ENCODE peak calls at places on chromosomes 3 and 15, in five cellular contexts. L, W, F, N and P are unnamed samples.

GRCh38 chr3:18389108-18389733 is 35.9 kb downstream of the SATB1 start:
- DNase-seq in L (no peak), F (peak; percentile 16), W (peak; percentile 25), N (no peak), P (no peak)

GRCh38 chr3:42875325-42876151 is at the start of gene CYP8B1:
- DNase-seq in F (no peak), L (no peak), W (no peak), N (no peak), P (no peak)

GRCh38 chr3:172751188-172751571 is 654 bp downstream of the ECT2 start:
- DNase-seq in N (no peak), W (no peak), F (peak; percentile 46), L (no peak), P (no peak)

GRCh38 chr3:155356594-155357370 is 63.3 kb upstream of the STRIT1 start:
- DNase-seq in L (no peak), N (no peak), F (no peak), W (no peak), P (no peak)

GRCh38 chr3:197749315-197749600 is 425 bp upstream of the FYTTD1 start:
- DNase-seq in N (no peak), W (no peak), F (peak; percentile 73), L (no peak), P (peak; percentile 60)

GRCh38 chr3:123841476-123842238 is 42.5 kb downstream of the MYLK start:
- DNase-seq in F (no peak), N (no peak), W (no peak), L (no peak), P (no peak)

GRCh38 chr3:134231131-134231530 is 19.5 kb downstream of the RYK start:
- DNase-seq in L (no peak), F (no peak), W (no peak), N (no peak), P (no peak)

GRCh38 chr3:105781871-105782270 is 86.9 kb downstream of the CBLB start:
- DNase-seq in N (no peak), W (no peak), L (no peak), F (no peak), P (no peak)

GRCh38 chr15:35705885-35706590 is 160.1 kb upstream of the DPH6 start:
- DNase-seq in L (no peak), W (no peak), N (no peak), F (no peak), P (no peak)

GRCh38 chr3:111809196-111809595 is 49.9 kb upstream of the PHLDB2 start:
- DNase-seq in F (no peak), L (no peak), N (no peak), W (no peak), P (no peak)

GRCh38 chr3:159252772-159253384 is 451.0 kb downstream of the MFSD1 start:
- DNase-seq in L (no peak), F (peak; percentile 66), W (peak; percentile 8), N (peak; percentile 35), P (no peak)

GRCh38 chr3:155233213-155233612 is 60.3 kb downstream of the STRIT1 start:
- DNase-seq in N (peak; percentile 96), L (no peak), F (no peak), W (no peak), P (peak; percentile 83)

GRCh38 chr15:57334257-57334656 is 42.0 kb upstream of the CGNL1 start:
- DNase-seq in N (no peak), L (no peak), W (no peak), F (no peak), P (no peak)

GRCh38 chr3:19471147-19471546 is 322.8 kb downstream of the KCNH8 start:
- DNase-seq in L (no peak), W (no peak), F (no peak), N (no peak), P (no peak)

GRCh38 chr3:197591816-197592215 is 36.0 kb upstream of the BDH1 start:
- DNase-seq in L (no peak), W (no peak), F (no peak), N (no peak), P (no peak)

GRCh38 chr3:85142626-85143025 is 183.8 kb downstream of the CADM2 start:
- DNase-seq in F (no peak), N (no peak), W (no peak), L (no peak), P (no peak)

GRCh38 chr3:42123012-42123581 is 31.9 kb downstream of the TRAK1 start:
- DNase-seq in W (no peak), N (peak; percentile 63), F (peak; percentile 82), L (no peak), P (no peak)

GRCh38 chr15:70259030-70259424 is 161.3 kb upstream of the TLE3 start:
- DNase-seq in F (peak; percentile 59), W (no peak), L (no peak), N (no peak), P (peak; percentile 80)

GRCh38 chr3:41236198-41236597 is 36.9 kb downstream of the CTNNB1 start:
- DNase-seq in L (no peak), W (no peak), N (no peak), F (no peak), P (no peak)

GRCh38 chr3:187066228-187066995 is 72.9 kb downstream of the RPL39L start:
- DNase-seq in L (no peak), F (peak; percentile 77), W (no peak), N (no peak), P (no peak)

GRCh38 chr15:83843511-83843910 is 189.6 kb downstream of the ADAMTSL3 start:
- DNase-seq in N (no peak), L (no peak), F (no peak), W (no peak), P (peak; percentile 68)

GRCh38 chr3:186515115-186515514 is 29.1 kb downstream of the CRYGS start:
- DNase-seq in W (no peak), L (no peak), N (no peak), F (peak; percentile 40), P (no peak)

GRCh38 chr3:102206506-102207145 is 228.2 kb upstream of the ZPLD1 start:
- DNase-seq in F (no peak), N (no peak), W (no peak), L (no peak), P (peak; percentile 92)

GRCh38 chr3:50155891-50156290 is 767 bp downstream of the SEMA3F start:
- DNase-seq in F (no peak), L (no peak), W (no peak), N (no peak), P (no peak)

GRCh38 chr3:129233538-129233937 is 15.9 kb upstream of the COPG1 start:
- DNase-seq in W (no peak), N (no peak), F (peak; percentile 88), L (no peak), P (peak; percentile 74)

GRCh38 chr3:146125946-146126345 is 35.0 kb downstream of the PLOD2 start:
- DNase-seq in N (no peak), L (no peak), F (no peak), W (no peak), P (no peak)

GRCh38 chr3:139106013-139106932 is 61.6 kb upstream of the PRR23C start:
- DNase-seq in L (no peak), F (no peak), N (no peak), W (no peak), P (no peak)

GRCh38 chr3:172607305-172608121 is 84.3 kb upstream of the TNFSF10 start:
- DNase-seq in N (peak; percentile 86), L (no peak), W (no peak), F (peak; percentile 59), P (no peak)

GRCh38 chr3:151146071-151146730 is 56.8 kb downstream of the GPR171 start:
- DNase-seq in W (peak; percentile 55), L (peak; percentile 51), F (peak; percentile 77), N (peak; percentile 56), P (peak; percentile 72)

GRCh38 chr3:29627136-29628117 is 346.6 kb downstream of the RBMS3 start:
- DNase-seq in N (no peak), L (no peak), F (no peak), W (no peak), P (no peak)

GRCh38 chr15:40334941-40335795 is 5.6 kb downstream of the CCDC9B start:
- DNase-seq in N (no peak), W (no peak), F (no peak), L (no peak), P (no peak)

GRCh38 chr15:101409621-101410020 is 79.9 kb downstream of the PCSK6 start:
- DNase-seq in L (no peak), N (no peak), F (no peak), W (no peak), P (no peak)

GRCh38 chr15:82873000-82873680 is 63.7 kb downstream of the WHAMM start:
- DNase-seq in F (no peak), L (no peak), W (no peak), N (no peak), P (no peak)